ENCODE peak calls at places on chromosomes 13 and 19, in ten cellular contexts. One of them, this sample, is unnamed.

GRCh38 chr19:37332839-37333238 is 38.1 kb upstream of the ZNF527 start:
- DNase-seq in left lung: no peak
- DNase-seq in H1: no peak
- DNase-seq in adrenal gland: no peak
- DNase-seq in testis: no peak
- DNase-seq in breast epithelium: no peak
- DNase-seq in IMR-90: no peak
- DNase-seq in suprapubic skin: no peak
- DNase-seq in GM12878: no peak
- DNase-seq in cardiac fibroblast: no peak
- DNase-seq in this sample: no peak

GRCh38 chr13:50798923-50799322 is 44.6 kb downstream of the DLEU7 start:
- DNase-seq in left lung: no peak
- DNase-seq in H1: no peak
- DNase-seq in adrenal gland: no peak
- DNase-seq in testis: no peak
- DNase-seq in breast epithelium: no peak
- DNase-seq in IMR-90: no peak
- DNase-seq in suprapubic skin: no peak
- DNase-seq in GM12878: no peak
- DNase-seq in cardiac fibroblast: peak; percentile 52
- DNase-seq in this sample: no peak

GRCh38 chr13:23288564-23288963 is 107.8 kb downstream of the SGCG start:
- DNase-seq in left lung: no peak
- DNase-seq in H1: no peak
- DNase-seq in adrenal gland: no peak
- DNase-seq in testis: no peak
- DNase-seq in breast epithelium: no peak
- DNase-seq in IMR-90: no peak
- DNase-seq in suprapubic skin: no peak
- DNase-seq in GM12878: no peak
- DNase-seq in cardiac fibroblast: no peak
- DNase-seq in this sample: no peak

GRCh38 chr19:20565321-20566018 is at the start of gene ZNF737:
- DNase-seq in left lung: peak; percentile 87
- DNase-seq in H1: peak; percentile 87
- DNase-seq in adrenal gland: peak; percentile 100
- DNase-seq in testis: peak; percentile 99
- DNase-seq in breast epithelium: peak; percentile 99
- DNase-seq in IMR-90: peak; percentile 91
- DNase-seq in suprapubic skin: peak; percentile 95
- DNase-seq in GM12878: peak; percentile 75
- DNase-seq in cardiac fibroblast: peak; percentile 98
- DNase-seq in this sample: peak; percentile 80

GRCh38 chr13:78022164-78022877 is 103.7 kb upstream of the EDNRB start:
- DNase-seq in left lung: no peak
- DNase-seq in H1: no peak
- DNase-seq in adrenal gland: peak; percentile 70
- DNase-seq in testis: peak; percentile 18
- DNase-seq in breast epithelium: no peak
- DNase-seq in IMR-90: peak; percentile 72
- DNase-seq in suprapubic skin: no peak
- DNase-seq in GM12878: peak; percentile 90
- DNase-seq in cardiac fibroblast: peak; percentile 86
- DNase-seq in this sample: peak; percentile 42

GRCh38 chr13:85313761-85314503 is 485.3 kb downstream of the SLITRK6 start:
- DNase-seq in left lung: no peak
- DNase-seq in H1: no peak
- DNase-seq in adrenal gland: no peak
- DNase-seq in testis: no peak
- DNase-seq in breast epithelium: no peak
- DNase-seq in IMR-90: peak; percentile 46
- DNase-seq in suprapubic skin: no peak
- DNase-seq in GM12878: no peak
- DNase-seq in cardiac fibroblast: peak; percentile 1
- DNase-seq in this sample: peak; percentile 75

GRCh38 chr13:74867460-74867859 is 614.5 kb downstream of the TBC1D4 start:
- DNase-seq in left lung: no peak
- DNase-seq in H1: no peak
- DNase-seq in adrenal gland: no peak
- DNase-seq in testis: no peak
- DNase-seq in breast epithelium: no peak
- DNase-seq in IMR-90: no peak
- DNase-seq in suprapubic skin: no peak
- DNase-seq in GM12878: no peak
- DNase-seq in cardiac fibroblast: peak; percentile 79
- DNase-seq in this sample: no peak

GRCh38 chr13:51453308-51453958 is 597 bp upstream of the INTS6 start:
- DNase-seq in left lung: peak; percentile 96
- DNase-seq in H1: no peak
- DNase-seq in adrenal gland: no peak
- DNase-seq in testis: peak; percentile 78
- DNase-seq in breast epithelium: peak; percentile 64
- DNase-seq in IMR-90: no peak
- DNase-seq in suprapubic skin: peak; percentile 88
- DNase-seq in GM12878: peak; percentile 42
- DNase-seq in cardiac fibroblast: no peak
- DNase-seq in this sample: no peak

GRCh38 chr19:4732680-4733114 is 9.1 kb upstream of the DPP9 start:
- DNase-seq in left lung: no peak
- DNase-seq in H1: no peak
- DNase-seq in adrenal gland: peak; percentile 77
- DNase-seq in testis: peak; percentile 55
- DNase-seq in breast epithelium: no peak
- DNase-seq in IMR-90: peak; percentile 57
- DNase-seq in suprapubic skin: no peak
- DNase-seq in GM12878: no peak
- DNase-seq in cardiac fibroblast: peak; percentile 71
- DNase-seq in this sample: peak; percentile 15

GRCh38 chr13:59391696-59392095 is 772.0 kb downstream of the DIAPH3 start:
- DNase-seq in left lung: no peak
- DNase-seq in H1: no peak
- DNase-seq in adrenal gland: peak; percentile 74
- DNase-seq in testis: peak; percentile 62
- DNase-seq in breast epithelium: no peak
- DNase-seq in IMR-90: peak; percentile 74
- DNase-seq in suprapubic skin: no peak
- DNase-seq in GM12878: peak; percentile 45
- DNase-seq in cardiac fibroblast: peak; percentile 88
- DNase-seq in this sample: peak; percentile 20

GRCh38 chr19:46975011-46975917 is 44.4 kb upstream of the NPAS1 start:
- DNase-seq in left lung: no peak
- DNase-seq in H1: no peak
- DNase-seq in adrenal gland: no peak
- DNase-seq in testis: no peak
- DNase-seq in breast epithelium: no peak
- DNase-seq in IMR-90: no peak
- DNase-seq in suprapubic skin: no peak
- DNase-seq in GM12878: no peak
- DNase-seq in cardiac fibroblast: peak; percentile 37
- DNase-seq in this sample: no peak

GRCh38 chr19:33493401-33494275 is 28.0 kb downstream of the PEPD start:
- DNase-seq in left lung: peak; percentile 48
- DNase-seq in H1: no peak
- DNase-seq in adrenal gland: no peak
- DNase-seq in testis: no peak
- DNase-seq in breast epithelium: no peak
- DNase-seq in IMR-90: no peak
- DNase-seq in suprapubic skin: peak; percentile 48
- DNase-seq in GM12878: no peak
- DNase-seq in cardiac fibroblast: no peak
- DNase-seq in this sample: no peak

GRCh38 chr19:44305457-44305856 is 632 bp upstream of the ZNF235 start:
- DNase-seq in left lung: no peak
- DNase-seq in H1: no peak
- DNase-seq in adrenal gland: no peak
- DNase-seq in testis: no peak
- DNase-seq in breast epithelium: no peak
- DNase-seq in IMR-90: no peak
- DNase-seq in suprapubic skin: no peak
- DNase-seq in GM12878: no peak
- DNase-seq in cardiac fibroblast: no peak
- DNase-seq in this sample: no peak
- H3K4me3 ChIP-seq in left lung: peak overlapping the region; percentile 72
- H3K4me3 ChIP-seq in H1: peak overlapping the region; percentile 8
- H3K4me3 ChIP-seq in adrenal gland: no peak overlapping the region
- H3K4me3 ChIP-seq in testis: peak overlapping the region; percentile 68
- H3K4me3 ChIP-seq in breast epithelium: no peak overlapping the region
- H3K4me3 ChIP-seq in IMR-90: no peak overlapping the region
- H3K4me3 ChIP-seq in suprapubic skin: peak overlapping the region; percentile 82
- H3K4me3 ChIP-seq in GM12878: peak overlapping the region; percentile 90
- H3K4me3 ChIP-seq in cardiac fibroblast: peak overlapping the region; percentile 3
- H3K4me3 ChIP-seq in this sample: peak overlapping the region; percentile 68

GRCh38 chr13:111065698-111066097 is 49.4 kb upstream of the ARHGEF7 start:
- DNase-seq in left lung: peak; percentile 86
- DNase-seq in H1: no peak
- DNase-seq in adrenal gland: no peak
- DNase-seq in testis: peak; percentile 69
- DNase-seq in breast epithelium: no peak
- DNase-seq in IMR-90: no peak
- DNase-seq in suprapubic skin: no peak
- DNase-seq in GM12878: no peak
- DNase-seq in cardiac fibroblast: no peak
- DNase-seq in this sample: no peak

GRCh38 chr13:111062305-111062704 is 52.8 kb upstream of the ARHGEF7 start:
- DNase-seq in left lung: peak; percentile 35
- DNase-seq in H1: no peak
- DNase-seq in adrenal gland: no peak
- DNase-seq in testis: no peak
- DNase-seq in breast epithelium: no peak
- DNase-seq in IMR-90: no peak
- DNase-seq in suprapubic skin: no peak
- DNase-seq in GM12878: no peak
- DNase-seq in cardiac fibroblast: no peak
- DNase-seq in this sample: no peak

GRCh38 chr13:111064661-111065060 is 50.4 kb upstream of the ARHGEF7 start:
- DNase-seq in left lung: no peak
- DNase-seq in H1: no peak
- DNase-seq in adrenal gland: no peak
- DNase-seq in testis: no peak
- DNase-seq in breast epithelium: no peak
- DNase-seq in IMR-90: no peak
- DNase-seq in suprapubic skin: no peak
- DNase-seq in GM12878: no peak
- DNase-seq in cardiac fibroblast: no peak
- DNase-seq in this sample: no peak

GRCh38 chr13:111068009-111068350 is 47.1 kb upstream of the ARHGEF7 start:
- DNase-seq in left lung: no peak
- DNase-seq in H1: no peak
- DNase-seq in adrenal gland: no peak
- DNase-seq in testis: no peak
- DNase-seq in breast epithelium: no peak
- DNase-seq in IMR-90: no peak
- DNase-seq in suprapubic skin: no peak
- DNase-seq in GM12878: no peak
- DNase-seq in cardiac fibroblast: no peak
- DNase-seq in this sample: no peak

DNA sequence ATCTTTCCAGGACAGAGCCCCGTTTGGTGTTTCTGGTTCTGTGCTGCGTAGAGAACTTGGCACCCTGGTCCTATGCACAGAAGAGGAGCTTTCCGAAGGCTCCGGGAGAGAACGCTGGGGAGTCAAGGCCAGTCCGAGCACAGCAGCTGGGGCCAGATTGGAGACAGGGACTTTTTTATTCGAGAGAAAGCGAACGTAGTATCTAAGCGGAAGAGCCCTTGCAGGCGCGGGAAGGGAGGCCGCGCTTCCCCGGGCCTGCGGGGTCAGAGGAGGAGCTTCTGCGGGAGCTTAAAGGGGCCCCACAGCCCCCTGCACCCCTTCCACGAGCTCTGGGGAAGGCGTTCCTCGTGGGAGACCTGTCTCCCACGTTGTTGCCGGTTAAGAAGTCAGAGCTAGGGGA is 48.6 kb upstream of the ARHGEF7 start:
- DNase-seq in left lung: peak; percentile 41
- DNase-seq in H1: no peak
- DNase-seq in adrenal gland: peak; percentile 84
- DNase-seq in testis: peak; percentile 89
- DNase-seq in breast epithelium: no peak
- DNase-seq in IMR-90: no peak
- DNase-seq in suprapubic skin: no peak
- DNase-seq in GM12878: no peak
- DNase-seq in cardiac fibroblast: no peak
- DNase-seq in this sample: no peak
- H3K4me3 ChIP-seq in left lung: no peak overlapping the region
- H3K4me3 ChIP-seq in H1: no peak overlapping the region
- H3K4me3 ChIP-seq in adrenal gland: no peak overlapping the region
- H3K4me3 ChIP-seq in testis: peak overlapping the region; percentile 58
- H3K4me3 ChIP-seq in breast epithelium: no peak overlapping the region
- H3K4me3 ChIP-seq in IMR-90: no peak overlapping the region
- H3K4me3 ChIP-seq in suprapubic skin: no peak overlapping the region
- H3K4me3 ChIP-seq in GM12878: no peak overlapping the region
- H3K4me3 ChIP-seq in cardiac fibroblast: no peak overlapping the region
- H3K4me3 ChIP-seq in this sample: no peak overlapping the region

GRCh38 chr13:29496241-29496712 is 99.2 kb downstream of the SLC7A1 start:
- DNase-seq in left lung: no peak
- DNase-seq in H1: no peak
- DNase-seq in adrenal gland: peak; percentile 47
- DNase-seq in testis: peak; percentile 45
- DNase-seq in breast epithelium: no peak
- DNase-seq in IMR-90: no peak
- DNase-seq in suprapubic skin: no peak
- DNase-seq in GM12878: no peak
- DNase-seq in cardiac fibroblast: no peak
- DNase-seq in this sample: no peak
- H3K4me3 ChIP-seq in left lung: no peak overlapping the region
- H3K4me3 ChIP-seq in H1: no peak overlapping the region
- H3K4me3 ChIP-seq in adrenal gland: no peak overlapping the region
- H3K4me3 ChIP-seq in testis: no peak overlapping the region
- H3K4me3 ChIP-seq in breast epithelium: no peak overlapping the region
- H3K4me3 ChIP-seq in IMR-90: no peak overlapping the region
- H3K4me3 ChIP-seq in suprapubic skin: no peak overlapping the region
- H3K4me3 ChIP-seq in GM12878: no peak overlapping the region
- H3K4me3 ChIP-seq in cardiac fibroblast: no peak overlapping the region
- H3K4me3 ChIP-seq in this sample: no peak overlapping the region

DNA sequence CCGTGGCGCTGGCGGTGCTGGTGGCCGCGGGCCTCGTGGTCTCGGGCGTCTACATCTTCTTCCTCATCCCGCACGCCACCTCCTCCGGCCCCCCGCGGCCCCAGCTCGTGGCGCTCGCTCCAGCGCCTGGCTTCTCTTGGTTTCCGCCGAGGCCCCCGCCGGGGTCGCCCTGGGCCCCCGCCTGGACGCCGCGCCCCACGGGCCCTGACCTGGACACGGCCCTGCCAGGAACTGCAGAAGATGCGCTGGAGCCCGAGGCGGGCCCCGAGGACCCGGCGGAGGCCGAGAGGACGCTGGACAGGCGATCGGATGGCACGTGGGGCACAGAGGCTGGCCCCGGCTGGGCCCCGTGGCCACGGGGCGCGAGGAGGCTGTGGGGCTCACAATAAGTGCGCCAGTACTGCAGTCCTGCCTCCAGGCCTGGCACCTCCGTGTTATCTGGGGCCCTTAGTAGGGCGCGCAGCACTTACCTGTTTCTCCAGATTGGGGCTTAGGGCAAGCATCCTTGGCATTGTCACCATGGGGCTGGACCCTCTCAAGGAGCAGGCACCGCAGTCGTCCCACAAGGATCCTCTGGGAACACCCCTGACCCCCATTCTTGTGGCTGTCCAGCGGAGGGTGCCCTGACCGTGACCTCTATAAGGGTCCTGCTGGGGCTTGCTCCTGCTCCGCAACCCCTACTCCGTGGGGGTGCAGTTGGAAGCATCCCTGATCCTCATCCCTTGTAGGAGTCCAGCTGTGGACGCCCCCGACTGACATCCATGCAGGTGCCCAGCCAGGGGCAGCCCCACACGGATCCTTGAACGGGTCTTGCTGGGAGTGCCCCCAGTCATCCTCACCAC is 1.5 kb downstream of the RNF225 start:
- DNase-seq in left lung: no peak
- DNase-seq in H1: no peak
- DNase-seq in adrenal gland: no peak
- DNase-seq in testis: no peak
- DNase-seq in breast epithelium: no peak
- DNase-seq in IMR-90: no peak
- DNase-seq in suprapubic skin: no peak
- DNase-seq in GM12878: no peak
- DNase-seq in cardiac fibroblast: no peak
- DNase-seq in this sample: no peak
- H3K4me3 ChIP-seq in left lung: peak overlapping the region; percentile 9
- H3K4me3 ChIP-seq in H1: peak overlapping the region; percentile 15
- H3K4me3 ChIP-seq in adrenal gland: no peak overlapping the region
- H3K4me3 ChIP-seq in testis: no peak overlapping the region
- H3K4me3 ChIP-seq in breast epithelium: no peak overlapping the region
- H3K4me3 ChIP-seq in IMR-90: no peak overlapping the region
- H3K4me3 ChIP-seq in suprapubic skin: peak overlapping the region; percentile 47
- H3K4me3 ChIP-seq in GM12878: no peak overlapping the region
- H3K4me3 ChIP-seq in cardiac fibroblast: no peak overlapping the region
- H3K4me3 ChIP-seq in this sample: no peak overlapping the region